ENCODE peak calls at places on chromosome 4, in six cellular contexts. S is PC-3, P is heart left ventricle, V is mucosa of descending colon, G is fibroblast of lung, K is fibroblast of pulmonary artery. Y is an unnamed sample.

GRCh38 chr4:154084864-154085263 is 296.0 kb upstream of the SFRP2 start:
- DNase-seq in S (peak; percentile 67), P (no peak), V (no peak), G (no peak), K (no peak), Y (peak; percentile 26)

GRCh38 chr4:124745988-124746801 is 33.7 kb upstream of the ANKRD50 start:
- DNase-seq in S (no peak), P (no peak), V (no peak), G (peak; percentile 60), K (peak; percentile 71), Y (peak; percentile 46)

GRCh38 chr4:69497081-69497480 is 1.4 kb upstream of the UGT2B4 start:
- DNase-seq in S (peak; percentile 86), P (no peak), V (no peak), G (peak; percentile 39), K (peak; percentile 17), Y (peak; percentile 46)

GRCh38 chr4:138835833-138836521 is 179.6 kb upstream of the NOCT start:
- DNase-seq in S (peak; percentile 63), P (peak; percentile 66), V (peak; percentile 68), G (peak; percentile 7), K (peak; percentile 41), Y (peak; percentile 55)

GRCh38 chr4:20528508-20528907 is 171.8 kb upstream of the PACRGL start:
- DNase-seq in S (no peak), P (no peak), V (no peak), G (peak; percentile 60), K (no peak), Y (no peak)

GRCh38 chr4:6381571-6382123 is 90.8 kb downstream of the PPP2R2C start:
- DNase-seq in S (no peak), P (peak; percentile 5), V (no peak), G (no peak), K (no peak), Y (no peak)

GRCh38 chr4:158314756-158315487 is 104.6 kb downstream of the TMEM144 start:
- DNase-seq in S (peak; percentile 88), P (no peak), V (no peak), G (peak; percentile 99), K (peak; percentile 95), Y (peak; percentile 98)

GRCh38 chr4:2545321-2546013 is 9.0 kb downstream of the FAM193A start:
- DNase-seq in S (peak; percentile 1), P (no peak), V (no peak), G (no peak), K (no peak), Y (no peak)

GRCh38 chr4:3611778-3612177 is 79.6 kb upstream of the LRPAP1 start:
- DNase-seq in S (no peak), P (no peak), V (peak; percentile 8), G (no peak), K (no peak), Y (no peak)

GRCh38 chr4:15799703-15800102 is 21.6 kb downstream of the CD38 start:
- DNase-seq in S (no peak), P (no peak), V (no peak), G (no peak), K (no peak), Y (no peak)

GRCh38 chr4:23851455-23851854 is 38.4 kb downstream of the PPARGC1A start:
- DNase-seq in S (no peak), P (no peak), V (no peak), G (no peak), K (no peak), Y (no peak)

GRCh38 chr4:1575418-1576199 is 108.5 kb downstream of the FAM53A start:
- DNase-seq in S (no peak), P (peak; percentile 16), V (peak; percentile 33), G (no peak), K (no peak), Y (no peak)

GRCh38 chr4:6942238-6942800 is 32.7 kb downstream of the TBC1D14 start:
- DNase-seq in S (peak; percentile 51), P (no peak), V (peak; percentile 59), G (peak; percentile 98), K (peak; percentile 97), Y (peak; percentile 98)

GRCh38 chr4:108796173-108796572 is 33.3 kb upstream of the ETNPPL start:
- DNase-seq in S (no peak), P (no peak), V (no peak), G (no peak), K (no peak), Y (peak; percentile 6)
- H3K4me3 ChIP-seq in S (no peak overlapping the region), P (no peak overlapping the region), V (no peak overlapping the region), G (no peak overlapping the region), K (no peak overlapping the region), Y (no peak overlapping the region)

DNA sequence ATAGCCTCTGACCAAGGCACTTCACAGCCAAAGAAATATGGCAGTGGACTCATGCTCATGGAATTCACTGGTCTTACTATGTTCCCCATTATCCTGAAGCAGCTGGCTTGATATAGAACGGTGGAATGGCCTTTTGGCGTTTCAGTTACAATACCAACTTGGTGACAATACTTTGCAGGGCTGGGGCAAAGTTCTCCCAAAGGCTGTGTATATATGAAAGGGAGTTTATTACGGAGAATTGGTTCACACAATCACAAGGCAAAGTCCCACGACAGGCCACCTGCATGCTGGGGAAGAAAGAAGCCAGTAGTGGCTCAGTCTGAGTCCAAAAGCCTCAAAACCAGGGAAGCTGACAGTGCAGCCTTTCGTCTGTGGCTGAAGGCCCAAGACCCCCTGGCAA is 50.8 kb upstream of the SMARCAD1 start:
- DNase-seq in S (no peak), P (no peak), V (no peak), G (no peak), K (no peak), Y (no peak)
- TF ChIP-seq CTCF in S (no peak), P (no peak), V (no peak), G (no peak), K (no peak), Y (no peak)

GRCh38 chr4:48127882-48128394 is 6.1 kb downstream of the TXK start:
- DNase-seq in S (peak; percentile 91), P (peak; percentile 57), V (peak; percentile 51), G (peak; percentile 93), K (peak; percentile 88), Y (peak; percentile 94)
- H3K4me3 ChIP-seq in S (peak overlapping the region; percentile 37), P (peak overlapping the region; percentile 42), V (no peak overlapping the region), G (no peak overlapping the region), K (peak overlapping the region; percentile 20), Y (peak overlapping the region; percentile 15)

DNA sequence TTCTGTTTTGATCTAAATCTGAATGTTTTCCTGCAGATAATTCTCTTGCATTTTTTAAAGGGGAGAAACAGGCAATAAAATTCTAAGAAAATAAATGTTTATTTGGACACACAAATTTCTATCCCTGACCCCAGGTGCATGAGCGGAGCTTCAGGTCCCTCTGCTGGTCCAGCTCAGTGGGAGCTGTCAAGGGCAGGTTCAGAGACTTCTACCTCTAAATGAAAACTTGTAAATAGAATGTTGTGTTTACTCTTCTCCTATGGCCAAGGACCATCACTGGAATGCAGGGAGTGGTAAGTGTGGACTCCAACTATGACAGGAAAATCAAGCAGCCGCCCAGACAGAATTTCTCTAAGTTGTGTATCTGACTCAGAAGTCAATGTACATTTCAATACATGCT is 148.6 kb upstream of the TTC29 start:
- DNase-seq in S (peak; percentile 65), P (no peak), V (no peak), G (no peak), K (no peak), Y (no peak)
- TF ChIP-seq CTCF in S (peak; percentile 51), P (peak; percentile 32), V (no peak), G (peak; percentile 26), K (peak; percentile 25), Y (peak; percentile 51)

GRCh38 chr4:8876982-8877779 is 5.5 kb upstream of the HMX1 start:
- DNase-seq in S (no peak), P (no peak), V (no peak), G (no peak), K (no peak), Y (no peak)
- H3K4me3 ChIP-seq in S (no peak overlapping the region), P (no peak overlapping the region), V (no peak overlapping the region), G (no peak overlapping the region), K (no peak overlapping the region), Y (no peak overlapping the region)

GRCh38 chr4:47705326-47705981 is 132.4 kb downstream of the CORIN start:
- DNase-seq in S (peak; percentile 35), P (no peak), V (no peak), G (peak; percentile 41), K (peak; percentile 35), Y (peak; percentile 78)

GRCh38 chr4:47703008-47703407 is 134.9 kb downstream of the CORIN start:
- DNase-seq in S (no peak), P (no peak), V (no peak), G (no peak), K (no peak), Y (no peak)

GRCh38 chr4:47701286-47701685 is 136.6 kb downstream of the CORIN start:
- DNase-seq in S (no peak), P (no peak), V (no peak), G (no peak), K (no peak), Y (no peak)

GRCh38 chr4:47703964-47704363 is 133.9 kb downstream of the CORIN start:
- DNase-seq in S (no peak), P (no peak), V (no peak), G (no peak), K (no peak), Y (peak; percentile 26)

DNA sequence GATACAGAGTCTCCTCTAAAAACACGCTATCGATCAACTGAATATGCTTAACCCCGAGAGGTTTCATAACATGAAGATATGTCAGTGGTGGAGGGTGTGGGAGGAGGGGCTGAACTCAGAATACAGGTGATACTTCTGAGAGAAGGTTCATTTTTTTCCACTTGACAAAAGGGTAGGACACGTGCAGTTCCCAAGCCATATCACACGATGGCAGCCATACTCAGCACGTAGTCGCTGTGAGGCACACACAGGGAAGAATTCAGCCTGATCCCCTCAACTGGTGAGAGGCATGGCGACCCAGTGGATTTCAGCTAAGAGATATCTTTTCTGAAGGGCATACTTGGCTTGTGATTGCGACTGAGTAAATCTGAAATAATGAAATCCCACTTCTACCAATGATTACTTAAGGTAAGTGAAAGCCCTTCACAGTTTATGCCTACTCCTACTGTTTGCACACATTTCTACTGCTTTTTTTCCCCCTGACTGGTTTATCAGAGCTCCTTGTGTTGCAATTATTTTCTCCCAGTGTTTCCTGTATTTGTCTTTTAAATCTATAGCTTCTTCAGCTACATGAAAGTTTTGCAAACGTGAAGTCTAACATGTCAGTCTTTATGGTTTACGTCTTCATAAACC is 133.1 kb downstream of the CORIN start:
- DNase-seq in S (peak; percentile 38), P (peak; percentile 61), V (no peak), G (peak; percentile 51), K (peak; percentile 38), Y (peak; percentile 67)
- TF ChIP-seq CTCF in S (peak; percentile 54), P (peak; percentile 61), V (no peak), G (peak; percentile 64), K (peak; percentile 44), Y (peak; percentile 66)

DNA sequence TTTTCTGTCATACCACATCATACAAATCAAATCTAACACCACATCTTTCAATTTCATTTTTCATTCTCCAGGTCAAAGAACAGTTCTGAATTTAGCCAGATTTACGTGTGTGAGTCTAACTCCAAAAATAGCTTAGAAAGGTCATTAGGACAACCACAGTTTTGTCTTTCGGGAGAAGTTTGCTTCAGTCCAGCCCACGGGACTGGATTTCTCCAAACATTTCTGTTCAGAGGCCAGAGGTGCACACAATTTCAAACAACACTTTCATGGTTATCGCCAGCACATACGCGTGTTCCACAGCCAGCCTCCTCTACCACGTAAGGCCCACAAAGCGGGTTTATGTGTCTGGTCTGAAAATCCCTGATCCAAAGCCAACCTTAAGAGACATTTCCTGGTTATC is 65.9 kb downstream of the VEGFC start:
- DNase-seq in S (no peak), P (no peak), V (no peak), G (peak; percentile 99), K (peak; percentile 13), Y (peak; percentile 83)
- H3K4me3 ChIP-seq in S (no peak overlapping the region), P (peak overlapping the region; percentile 17), V (no peak overlapping the region), G (no peak overlapping the region), K (no peak overlapping the region), Y (peak overlapping the region; percentile 27)